ENCODE peak calls at places on chromosome 22, in four cellular contexts. Z is WTC11, B is K562, Q is GM12878. D is an unnamed sample.

GRCh38 chr22:46450931-46451660 is 86.3 kb downstream of the CELSR1 start:
- DNase-seq in Z (no peak), B (no peak), Q (no peak), D (no peak)

GRCh38 chr22:38638734-38639133 is 17.5 kb downstream of the FAM227A start:
- DNase-seq in Z (no peak), B (peak; percentile 65), Q (no peak), D (peak; percentile 32)

GRCh38 chr22:30296851-30297250 is 7.5 kb upstream of the CASTOR1 start:
- DNase-seq in Z (no peak), B (no peak), Q (no peak), D (no peak)

GRCh38 chr22:16651217-16651616 is 58.6 kb upstream of the CCT8L2 start:
- DNase-seq in Z (no peak), B (peak; percentile 59), Q (no peak), D (no peak)

GRCh38 chr22:46036558-46037408 is 59.8 kb upstream of the WNT7B start:
- DNase-seq in Z (peak; percentile 28), B (peak; percentile 45), Q (no peak), D (peak; percentile 65)

GRCh38 chr22:49657275-49657973 is 170.2 kb downstream of the BRD1 start:
- DNase-seq in Z (no peak), B (peak; percentile 92), Q (peak; percentile 67), D (no peak)

GRCh38 chr22:49046546-49047305 is 780.9 kb downstream of the BRD1 start:
- DNase-seq in Z (peak; percentile 90), B (peak; percentile 47), Q (no peak), D (peak; percentile 50)

GRCh38 chr22:16808744-16809143 is 16.5 kb downstream of the XKR3 start:
- DNase-seq in Z (no peak), B (no peak), Q (no peak), D (no peak)

GRCh38 chr22:50665738-50666137 is 6.9 kb upstream of the SHANK3 start:
- DNase-seq in Z (no peak), B (no peak), Q (no peak), D (no peak)

GRCh38 chr22:21835378-21835777 is 32.1 kb downstream of the MAPK1 start:
- DNase-seq in Z (no peak), B (no peak), Q (no peak), D (no peak)

GRCh38 chr22:50505276-50505775 is 2.2 kb downstream of the LMF2 start:
- DNase-seq in Z (no peak), B (no peak), Q (no peak), D (no peak)

GRCh38 chr22:21443735-21444421 is 23.3 kb upstream of the TMEM191C start:
- DNase-seq in Z (peak; percentile 13), B (no peak), Q (no peak), D (no peak)

GRCh38 chr22:25050566-25050965 is 98.0 kb downstream of the KIAA1671 start:
- DNase-seq in Z (no peak), B (no peak), Q (no peak), D (no peak)

GRCh38 chr22:39832627-39833074 is 60.9 kb downstream of the ENTHD1 start:
- DNase-seq in Z (no peak), B (peak; percentile 90), Q (no peak), D (no peak)

GRCh38 chr22:43428005-43428485 is 16.2 kb downstream of the MPPED1 start:
- DNase-seq in Z (no peak), B (no peak), Q (no peak), D (no peak)

GRCh38 chr22:46371623-46372226 is 36.2 kb downstream of the TRMU start:
- DNase-seq in Z (no peak), B (no peak), Q (no peak), D (no peak)

GRCh38 chr22:37880668-37881440 is 25.2 kb upstream of the MICALL1 start:
- DNase-seq in Z (no peak), B (no peak), Q (no peak), D (no peak)

GRCh38 chr22:48925450-48925849 is 902.2 kb downstream of the BRD1 start:
- DNase-seq in Z (no peak), B (no peak), Q (no peak), D (no peak)

GRCh38 chr22:41197046-41197807 is 7.9 kb upstream of the L3MBTL2 start:
- DNase-seq in Z (peak; percentile 86), B (peak; percentile 76), Q (no peak), D (peak; percentile 56)

GRCh38 chr22:40329466-40329865 is 16.8 kb upstream of the ADSL start:
- DNase-seq in Z (no peak), B (no peak), Q (no peak), D (no peak)

GRCh38 chr22:38858492-38858891 is 13.5 kb downstream of the CBX6 start:
- DNase-seq in Z (no peak), B (no peak), Q (no peak), D (no peak)

GRCh38 chr22:34111210-34111824 is 191.0 kb upstream of the LARGE1 start:
- DNase-seq in Z (peak; percentile 49), B (peak; percentile 7), Q (no peak), D (peak; percentile 22)

GRCh38 chr22:40922484-40923303 is 28.5 kb upstream of the RBX1 start:
- DNase-seq in Z (no peak), B (peak; percentile 63), Q (peak; percentile 47), D (peak; percentile 40)

GRCh38 chr22:36628561-36629060 is 74.9 kb downstream of the CACNG2 start:
- DNase-seq in Z (no peak), B (no peak), Q (no peak), D (no peak)

GRCh38 chr22:35517769-35518530 is 22.7 kb upstream of the RASD2 start:
- DNase-seq in Z (no peak), B (no peak), Q (no peak), D (no peak)

GRCh38 chr22:30444632-30445437 is 19.3 kb downstream of the MTFP1 start:
- DNase-seq in Z (peak; percentile 85), B (peak; percentile 84), Q (no peak), D (peak; percentile 41)

DNA sequence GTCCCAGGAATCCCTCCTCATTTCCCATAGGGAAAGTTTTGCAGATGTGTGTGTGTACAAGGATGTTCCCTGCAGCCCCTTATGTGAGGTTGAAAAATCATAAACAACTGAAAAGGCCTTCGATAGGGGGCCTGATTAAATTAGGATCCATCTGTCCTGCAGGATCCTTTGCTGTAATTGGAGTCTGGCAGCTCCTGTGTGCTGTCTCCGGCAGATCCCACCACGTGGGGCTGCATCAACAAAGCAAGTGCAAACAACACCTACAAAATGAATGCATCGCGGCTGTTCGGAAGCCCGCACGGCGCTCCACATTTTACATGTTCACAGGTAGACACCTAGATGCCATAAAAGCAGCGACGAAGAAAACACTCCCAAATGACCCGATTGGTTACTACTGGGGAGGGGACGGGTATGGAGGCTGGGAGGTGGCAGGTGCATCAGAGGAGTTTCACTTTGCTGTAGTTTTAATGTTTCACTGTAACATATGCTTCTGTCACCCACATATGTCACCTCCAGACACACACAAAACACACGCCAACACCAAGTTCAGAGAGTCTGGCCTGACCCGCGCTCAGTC is 52.2 kb downstream of the NFAM1 start:
- DNase-seq in Z (no peak), B (no peak), Q (no peak), D (no peak)
- TF ChIP-seq TCF7 in Z (no peak), B (no peak), Q (no peak), D (no peak)

GRCh38 chr22:44455963-44456358 is 42.1 kb downstream of the RTL6 start:
- DNase-seq in Z (no peak), B (no peak), Q (no peak), D (no peak)

GRCh38 chr22:44453441-44454112 is 44.5 kb downstream of the RTL6 start:
- DNase-seq in Z (no peak), B (no peak), Q (no peak), D (no peak)

GRCh38 chr22:44456661-44457412 is 41.2 kb downstream of the RTL6 start:
- DNase-seq in Z (no peak), B (no peak), Q (no peak), D (no peak)

GRCh38 chr22:44454113-44454769 is 43.8 kb downstream of the RTL6 start:
- DNase-seq in Z (no peak), B (no peak), Q (no peak), D (no peak)

GRCh38 chr22:44455151-44455962 is 42.7 kb downstream of the RTL6 start:
- DNase-seq in Z (no peak), B (no peak), Q (no peak), D (no peak)
- TF ChIP-seq TCF7 in Z (no peak), B (no peak), Q (peak; percentile 21), D (no peak)

GRCh38 chr22:32574397-32574796 is 99.8 kb downstream of the FBXO7 start:
- DNase-seq in Z (no peak), B (peak; percentile 25), Q (no peak), D (peak; percentile 70)

GRCh38 chr22:32573991-32574390 is 99.4 kb downstream of the FBXO7 start:
- DNase-seq in Z (no peak), B (no peak), Q (no peak), D (no peak)

GRCh38 chr22:32574957-32575893 is 100.6 kb downstream of the FBXO7 start:
- DNase-seq in Z (no peak), B (no peak), Q (no peak), D (no peak)

GRCh38 chr22:32572741-32573140 is 98.1 kb downstream of the FBXO7 start:
- DNase-seq in Z (no peak), B (peak; percentile 79), Q (no peak), D (no peak)

GRCh38 chr22:32571764-32572163 is 97.2 kb downstream of the FBXO7 start:
- DNase-seq in Z (no peak), B (no peak), Q (no peak), D (no peak)
- TF ChIP-seq TCF7 in Z (no peak), B (no peak), Q (no peak), D (no peak)

GRCh38 chr22:28703436-28703835 is 23.8 kb upstream of the TTC28 start:
- DNase-seq in Z (no peak), B (no peak), Q (no peak), D (no peak)
- TF ChIP-seq TCF7 in Z (no peak), B (no peak), Q (no peak), D (no peak)

D was measured in HepG2.